ENCODE peak calls at places on chromosomes 1 and 21, in five cellular contexts. B is Right ventricle myocardium superior; V is mesothelial cell of epicardium; P is activated naive CD4-positive, alpha-beta T cell; C is T follicular helper cell. Q is an unnamed sample.

GRCh38 chr1:206479164-206480125 is 9.2 kb downstream of the IKBKE start:
- DNase-seq in B (peak), V (peak), P (no peak), C (peak), Q (no peak)

GRCh38 chr1:34212673-34213072 is 36.0 kb downstream of the C1orf94 start:
- DNase-seq in B (no peak), V (no peak), P (no peak), C (no peak), Q (no peak)

GRCh38 chr1:9900142-9901043 is 9.7 kb downstream of the CTNNBIP1 start:
- DNase-seq in B (peak), V (no peak), P (no peak), C (no peak), Q (peak)

GRCh38 chr1:7136166-7136953 is 351.1 kb downstream of the CAMTA1 start:
- DNase-seq in B (no peak), V (no peak), P (no peak), C (no peak), Q (no peak)

GRCh38 chr1:41282679-41283317 is 40.7 kb upstream of the SCMH1 start:
- DNase-seq in B (peak), V (peak), P (no peak), C (peak), Q (no peak)

GRCh38 chr1:53449026-53449425 is 10.2 kb upstream of the DMRTB1 start:
- DNase-seq in B (no peak), V (no peak), P (no peak), C (no peak), Q (no peak)

GRCh38 chr1:111752186-111752585 is 3.5 kb upstream of the DDX20 start:
- DNase-seq in B (no peak), V (no peak), P (no peak), C (no peak), Q (no peak)

GRCh38 chr1:1157426-1157913 is 16.2 kb upstream of the TTLL10 start:
- DNase-seq in B (peak), V (peak), P (no peak), C (peak), Q (peak)

GRCh38 chr21:46386726-46387073 is 62.7 kb downstream of the PCNT start:
- DNase-seq in B (no peak), V (no peak), P (no peak), C (no peak), Q (no peak)

GRCh38 chr1:47650205-47650604 is 212.4 kb downstream of the FOXD2 start:
- DNase-seq in B (no peak), V (no peak), P (no peak), C (no peak), Q (peak)

GRCh38 chr1:56525463-56526155 is 53.8 kb downstream of the PLPP3 start:
- DNase-seq in B (peak), V (no peak), P (no peak), C (no peak), Q (no peak)

GRCh38 chr1:31040038-31040437 is 25.5 kb downstream of the PUM1 start:
- DNase-seq in B (no peak), V (no peak), P (no peak), C (no peak), Q (no peak)

Q was measured in upper lobe of right lung.